ENCODE peak calls at places on chromosomes 5 and 9, in four cellular contexts. O is GM23338, M is neural progenitor cell, B is left ventricle myocardium inferior. E is an unnamed sample. For H3K36me3 and H3K4me1, the result is how much of the 10 kb centered on the place peaks cover.

GRCh38 chr9:131473891-131474290 is 28.8 kb upstream of the POMT1 start:
- DNase-seq in O (no peak), M (no peak), B (no peak), E (no peak)

GRCh38 chr9:114003756-114004155 is 74.3 kb downstream of the AMBP start:
- DNase-seq in O (no peak), M (no peak), B (no peak), E (no peak)

GRCh38 chr5:74409166-74409706 is 231.3 kb downstream of the ENC1 start:
- DNase-seq in O (no peak), M (no peak), B (no peak), E (no peak)

GRCh38 chr9:104386425-104387069 is 117.5 kb upstream of the OR13F1 start:
- DNase-seq in O (peak), M (peak), B (no peak), E (no peak)

GRCh38 chr5:6584727-6585126 is 48.1 kb downstream of the NSUN2 start:
- DNase-seq in O (no peak), M (no peak), B (no peak), E (no peak)

GRCh38 chr5:60806591-60807243 is 37.4 kb downstream of the ELOVL7 start:
- DNase-seq in O (peak), M (peak), B (no peak), E (no peak)

GRCh38 chr9:77158772-77159513 is 18.4 kb upstream of the VPS13A start:
- DNase-seq in O (no peak), M (no peak), B (no peak), E (no peak)

GRCh38 chr9:84343111-84343521 is 2.6 kb upstream of the SLC28A3 start:
- DNase-seq in O (no peak), M (no peak), B (no peak), E (no peak)

GRCh38 chr9:81604306-81605153 is 84.8 kb downstream of the TLE1 start:
- DNase-seq in O (no peak), M (no peak), B (no peak), E (no peak)

GRCh38 chr9:136173648-136174290 is 31.2 kb downstream of the LHX3 start:
- DNase-seq in O (no peak), M (no peak), B (no peak), E (no peak)

GRCh38 chr5:1810581-1811101 is 9.4 kb downstream of the NDUFS6 start:
- DNase-seq in O (no peak), M (no peak), B (no peak), E (no peak)
- H3K36me3 ChIP-seq in O (under half), M (under half), B (half or more), E (under half)

DNA sequence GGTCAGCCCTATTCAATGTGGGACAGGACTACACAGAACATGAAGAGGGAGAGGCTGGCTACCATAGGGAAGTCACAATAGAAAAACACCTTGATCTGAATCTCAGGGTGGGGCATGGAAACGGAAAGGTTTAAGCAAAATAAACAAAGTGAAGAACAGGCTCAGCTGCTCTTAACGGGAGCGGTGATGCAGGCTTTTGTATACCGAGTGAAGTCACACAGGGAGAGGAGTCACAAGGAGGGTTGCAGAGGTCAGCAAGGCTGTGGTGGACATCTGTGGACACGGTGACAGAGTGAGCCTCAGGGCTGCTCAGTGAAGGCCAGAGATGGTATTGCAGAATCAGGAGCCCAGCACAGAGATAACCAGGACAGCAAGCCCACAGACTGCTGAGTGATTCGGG is 30.6 kb upstream of the SEMA4D start:
- DNase-seq in O (no peak), M (no peak), B (no peak), E (no peak)
- H3K4me1 ChIP-seq in O (under half), M (under half), B (under half), E (under half)

GRCh38 chr9:71819115-71819739 is 50.9 kb upstream of the CEMIP2 start:
- DNase-seq in O (peak), M (peak), B (no peak), E (no peak)
- TF ChIP-seq CTCF in O (peak), M (peak), B (peak), E (peak)

DNA sequence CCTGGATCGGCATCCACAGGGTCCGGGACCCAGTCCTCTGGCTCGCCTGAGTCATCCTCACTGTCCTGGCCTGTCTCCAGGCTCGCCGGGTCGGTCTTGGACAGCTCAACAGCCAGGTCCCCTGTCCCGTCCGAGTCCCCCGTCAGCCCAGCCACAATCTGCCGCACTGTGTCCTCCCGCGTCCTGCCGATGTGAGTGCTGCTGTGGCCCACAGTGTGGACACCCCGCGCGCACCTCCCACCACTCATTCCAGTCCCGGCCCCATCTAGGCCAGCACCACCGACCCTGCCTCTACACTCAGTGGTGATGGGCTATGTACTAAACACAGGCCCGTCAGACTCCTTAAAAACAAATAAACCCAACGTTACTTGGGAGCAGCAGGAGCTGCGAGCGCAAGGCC is 6.7 kb downstream of the ANAPC2 start:
- DNase-seq in O (no peak), M (no peak), B (no peak), E (no peak)
- H3K36me3 ChIP-seq in O (under half), M (under half), B (half or more), E (half or more)

GRCh38 chr5:159038907-159039306 is 60.8 kb downstream of the EBF1 start:
- DNase-seq in O (no peak), M (no peak), B (no peak), E (no peak)
- H3K4me1 ChIP-seq in O (under half), M (under half), B (half or more), E (half or more)

DNA sequence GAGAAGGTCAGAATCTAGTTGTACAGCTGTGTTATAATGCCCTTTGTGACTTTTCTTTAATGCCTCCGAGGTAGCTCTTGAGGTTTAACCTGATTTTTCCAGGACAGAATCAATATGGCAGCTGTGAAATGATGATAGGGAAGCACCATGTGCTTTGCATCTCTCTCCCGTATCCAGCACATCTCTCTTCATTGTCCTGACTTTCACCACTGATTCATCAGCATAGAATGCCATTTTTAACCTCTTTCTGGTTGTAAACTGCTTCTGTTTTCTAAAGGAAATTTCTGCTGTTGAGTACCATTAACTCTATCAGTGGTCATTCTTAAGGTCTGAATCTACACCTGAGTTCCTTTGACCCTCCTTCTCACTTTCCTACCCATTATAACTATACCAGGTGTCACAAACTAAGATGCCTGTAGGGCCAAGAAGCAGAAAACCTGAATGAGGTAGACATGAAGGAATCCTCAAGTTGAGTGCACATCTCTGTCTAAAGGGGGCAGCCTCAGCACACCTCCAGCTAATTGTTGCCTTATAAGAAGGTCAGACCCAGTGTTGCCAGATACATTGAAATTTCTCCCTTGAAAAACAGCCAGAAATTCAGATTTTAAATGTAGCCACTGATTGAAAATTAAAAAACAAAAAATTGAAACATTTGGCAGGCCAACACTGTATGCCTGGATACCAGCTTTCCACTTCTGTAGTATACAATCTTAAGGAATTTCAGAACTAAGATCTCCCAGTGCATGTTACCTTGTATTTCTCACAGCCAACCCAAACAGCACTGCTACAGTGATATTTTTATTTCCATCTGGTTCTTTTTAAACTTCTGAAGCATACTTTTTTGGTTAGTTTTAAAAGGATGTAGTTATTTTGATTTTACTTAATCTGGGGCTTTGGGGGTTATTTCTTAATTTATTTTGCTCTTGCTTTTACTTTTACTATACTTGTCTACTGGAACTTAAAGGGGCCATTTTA is 35.8 kb upstream of the TLX3 start:
- DNase-seq in O (peak), M (peak), B (no peak), E (no peak)
- TF ChIP-seq CTCF in O (peak), M (peak), B (peak), E (no peak)

GRCh38 chr5:111261610-111262009 is 37.4 kb downstream of the CAMK4 start:
- DNase-seq in O (no peak), M (no peak), B (no peak), E (no peak)

GRCh38 chr5:111259636-111260035 is 35.5 kb downstream of the CAMK4 start:
- DNase-seq in O (no peak), M (no peak), B (no peak), E (no peak)

GRCh38 chr5:111262815-111263214 is 38.6 kb downstream of the CAMK4 start:
- DNase-seq in O (no peak), M (no peak), B (no peak), E (no peak)

GRCh38 chr5:111266491-111266890 is 42.3 kb downstream of the CAMK4 start:
- DNase-seq in O (no peak), M (no peak), B (no peak), E (no peak)

DNA sequence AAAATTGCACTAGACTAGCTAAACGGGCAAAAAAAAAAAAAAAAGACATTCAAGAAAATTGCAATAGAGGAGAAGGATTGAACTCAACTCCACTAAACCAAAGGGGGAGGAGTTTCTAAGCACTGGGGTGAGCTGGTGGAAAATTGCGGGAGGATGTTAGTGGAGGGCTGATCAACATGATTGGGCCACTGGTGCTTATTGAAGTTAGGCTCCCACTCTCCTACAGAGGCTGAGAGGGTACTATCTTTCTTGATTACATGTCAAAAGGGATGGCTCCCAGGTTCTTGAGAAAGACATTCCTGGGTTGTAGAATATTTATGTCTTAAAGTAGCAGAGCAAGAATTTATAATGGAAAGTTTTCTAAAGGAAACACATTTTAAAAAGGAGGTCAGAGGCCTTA is 38.0 kb downstream of the CAMK4 start:
- DNase-seq in O (peak), M (no peak), B (no peak), E (no peak)
- H3K36me3 ChIP-seq in O (under half), M (under half), B (under half), E (under half)

DNA sequence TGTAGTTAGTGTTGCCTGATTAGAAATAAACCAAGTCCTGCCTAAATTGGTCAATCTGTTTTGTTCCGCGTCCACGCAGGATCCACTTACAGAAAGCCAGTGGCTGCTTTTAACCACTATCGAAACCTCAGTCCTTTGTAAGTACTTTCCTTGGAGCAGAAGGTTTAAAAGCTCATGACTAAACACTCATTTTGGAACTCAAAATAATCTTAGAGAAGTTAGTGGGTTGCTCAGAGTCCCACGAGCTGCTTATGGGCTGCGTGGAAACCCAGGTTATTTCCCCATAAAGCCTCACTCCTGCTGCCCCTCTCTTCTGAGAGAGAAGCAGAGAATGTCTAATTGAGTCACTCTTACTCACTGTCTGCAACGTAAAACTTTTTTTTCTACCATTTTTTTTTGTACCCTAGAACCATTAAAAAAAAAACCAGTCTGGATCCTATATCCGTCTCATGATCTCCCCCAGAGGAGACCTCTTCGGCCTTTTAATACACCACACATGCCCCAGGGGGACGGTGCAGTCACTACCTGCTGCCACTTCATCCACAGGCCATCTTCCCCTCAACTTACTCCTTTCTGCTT is 7.5 kb downstream of the BASP1 start:
- DNase-seq in O (no peak), M (no peak), B (no peak), E (no peak)
- H3K4me1 ChIP-seq in O (under half), M (half or more), B (under half), E (under half)